ENCODE peak calls at places on chromosomes 4 and X, in eight cellular contexts. One of them, this sample, is unnamed.
A peak's percentile ranks its signal among the peaks of the same experiment; 100 is the strongest.

GRCh38 chr4:1031956-1032795 is 20.8 kb downstream of the FGFRL1 start:
- DNase-seq in AG10803: no peak
- DNase-seq in fibroblast of the aortic adventitia: no peak
- DNase-seq in Calu3: peak; percentile 38
- DNase-seq in fibroblast of lung: no peak
- DNase-seq in T-helper 2 cell: no peak
- DNase-seq in ureter: no peak
- DNase-seq in naive thymus-derived CD8-positive, alpha-beta T cell: no peak
- DNase-seq in this sample: peak; percentile 49

GRCh38 chr4:47930971-47931804 is 16.8 kb upstream of the NFXL1 start:
- DNase-seq in naive thymus-derived CD8-positive, alpha-beta T cell: no peak
- DNase-seq in Calu3: peak; percentile 22
- DNase-seq in AG10803: peak; percentile 48
- DNase-seq in fibroblast of lung: peak; percentile 84
- DNase-seq in T-helper 2 cell: no peak
- DNase-seq in fibroblast of the aortic adventitia: peak; percentile 95
- DNase-seq in ureter: no peak
- DNase-seq in this sample: no peak

GRCh38 chr4:176444741-176445140 is 125.0 kb downstream of the SPCS3 start:
- DNase-seq in AG10803: peak; percentile 72
- DNase-seq in naive thymus-derived CD8-positive, alpha-beta T cell: no peak
- DNase-seq in Calu3: no peak
- DNase-seq in fibroblast of the aortic adventitia: peak; percentile 90
- DNase-seq in T-helper 2 cell: no peak
- DNase-seq in ureter: no peak
- DNase-seq in fibroblast of lung: peak; percentile 92
- DNase-seq in this sample: no peak

GRCh38 chrX:142204522-142205433 is at the start of gene MAGEC2:
- DNase-seq in ureter: no peak
- DNase-seq in AG10803: no peak
- DNase-seq in fibroblast of the aortic adventitia: no peak
- DNase-seq in Calu3: no peak
- DNase-seq in fibroblast of lung: no peak
- DNase-seq in T-helper 2 cell: no peak
- DNase-seq in naive thymus-derived CD8-positive, alpha-beta T cell: no peak
- DNase-seq in this sample: no peak

GRCh38 chr4:42466285-42466684 is 69.0 kb downstream of the SHISA3 start:
- DNase-seq in AG10803: no peak
- DNase-seq in T-helper 2 cell: no peak
- DNase-seq in fibroblast of the aortic adventitia: no peak
- DNase-seq in Calu3: no peak
- DNase-seq in ureter: no peak
- DNase-seq in naive thymus-derived CD8-positive, alpha-beta T cell: no peak
- DNase-seq in fibroblast of lung: no peak
- DNase-seq in this sample: no peak

GRCh38 chr4:16505726-16506125 is 279.5 kb upstream of the TAPT1 start:
- DNase-seq in Calu3: no peak
- DNase-seq in AG10803: peak; percentile 21
- DNase-seq in ureter: no peak
- DNase-seq in naive thymus-derived CD8-positive, alpha-beta T cell: no peak
- DNase-seq in fibroblast of the aortic adventitia: peak; percentile 42
- DNase-seq in fibroblast of lung: no peak
- DNase-seq in T-helper 2 cell: no peak
- DNase-seq in this sample: no peak

GRCh38 chr4:95267081-95267480 is 281.7 kb downstream of the UNC5C start:
- DNase-seq in AG10803: peak; percentile 35
- DNase-seq in naive thymus-derived CD8-positive, alpha-beta T cell: no peak
- DNase-seq in Calu3: peak; percentile 11
- DNase-seq in ureter: no peak
- DNase-seq in fibroblast of lung: peak; percentile 80
- DNase-seq in T-helper 2 cell: no peak
- DNase-seq in fibroblast of the aortic adventitia: peak; percentile 39
- DNase-seq in this sample: no peak

GRCh38 chr4:110106946-110107325 is 91.5 kb downstream of the ELOVL6 start:
- DNase-seq in fibroblast of lung: peak; percentile 81
- DNase-seq in Calu3: no peak
- DNase-seq in naive thymus-derived CD8-positive, alpha-beta T cell: no peak
- DNase-seq in ureter: no peak
- DNase-seq in fibroblast of the aortic adventitia: peak; percentile 49
- DNase-seq in AG10803: peak; percentile 61
- DNase-seq in T-helper 2 cell: no peak
- DNase-seq in this sample: no peak

GRCh38 chr4:74308215-74308614 is at the start of gene EPGN:
- DNase-seq in Calu3: no peak
- DNase-seq in fibroblast of the aortic adventitia: no peak
- DNase-seq in AG10803: peak; percentile 20
- DNase-seq in naive thymus-derived CD8-positive, alpha-beta T cell: peak; percentile 27
- DNase-seq in fibroblast of lung: peak; percentile 7
- DNase-seq in ureter: no peak
- DNase-seq in T-helper 2 cell: no peak
- DNase-seq in this sample: no peak

GRCh38 chr4:95572304-95572991 is 23.7 kb upstream of the UNC5C start:
- DNase-seq in AG10803: no peak
- DNase-seq in T-helper 2 cell: no peak
- DNase-seq in fibroblast of the aortic adventitia: no peak
- DNase-seq in ureter: peak; percentile 61
- DNase-seq in naive thymus-derived CD8-positive, alpha-beta T cell: no peak
- DNase-seq in fibroblast of lung: peak; percentile 5
- DNase-seq in Calu3: peak; percentile 80
- DNase-seq in this sample: peak; percentile 74

GRCh38 chr4:149768477-149768876 is 47.2 kb downstream of the IQCM start:
- DNase-seq in naive thymus-derived CD8-positive, alpha-beta T cell: no peak
- DNase-seq in AG10803: no peak
- DNase-seq in fibroblast of lung: no peak
- DNase-seq in fibroblast of the aortic adventitia: no peak
- DNase-seq in Calu3: no peak
- DNase-seq in T-helper 2 cell: no peak
- DNase-seq in ureter: no peak
- DNase-seq in this sample: no peak

GRCh38 chr4:139609647-139610046 is 53.6 kb upstream of the SETD7 start:
- DNase-seq in AG10803: peak; percentile 24
- DNase-seq in fibroblast of lung: peak; percentile 61
- DNase-seq in Calu3: no peak
- DNase-seq in fibroblast of the aortic adventitia: peak; percentile 70
- DNase-seq in naive thymus-derived CD8-positive, alpha-beta T cell: no peak
- DNase-seq in ureter: no peak
- DNase-seq in T-helper 2 cell: no peak
- DNase-seq in this sample: no peak

GRCh38 chr4:67380154-67380553 is 165.1 kb downstream of the CENPC start:
- DNase-seq in ureter: no peak
- DNase-seq in fibroblast of the aortic adventitia: no peak
- DNase-seq in fibroblast of lung: no peak
- DNase-seq in naive thymus-derived CD8-positive, alpha-beta T cell: no peak
- DNase-seq in T-helper 2 cell: no peak
- DNase-seq in Calu3: no peak
- DNase-seq in AG10803: no peak
- DNase-seq in this sample: no peak

GRCh38 chr4:140240237-140240636 is 86.3 kb upstream of the MAML3 start:
- DNase-seq in naive thymus-derived CD8-positive, alpha-beta T cell: no peak
- DNase-seq in T-helper 2 cell: no peak
- DNase-seq in Calu3: no peak
- DNase-seq in AG10803: no peak
- DNase-seq in ureter: no peak
- DNase-seq in fibroblast of lung: no peak
- DNase-seq in fibroblast of the aortic adventitia: no peak
- DNase-seq in this sample: no peak

GRCh38 chr4:72786401-72786990 is 217.5 kb upstream of the ADAMTS3 start:
- DNase-seq in ureter: no peak
- DNase-seq in fibroblast of the aortic adventitia: peak; percentile 13
- DNase-seq in Calu3: no peak
- DNase-seq in fibroblast of lung: peak; percentile 25
- DNase-seq in naive thymus-derived CD8-positive, alpha-beta T cell: no peak
- DNase-seq in T-helper 2 cell: no peak
- DNase-seq in AG10803: no peak
- DNase-seq in this sample: no peak

GRCh38 chr4:120771907-120772306 is 150.6 kb downstream of the PRDM5 start:
- DNase-seq in naive thymus-derived CD8-positive, alpha-beta T cell: no peak
- DNase-seq in ureter: no peak
- DNase-seq in fibroblast of the aortic adventitia: no peak
- DNase-seq in AG10803: no peak
- DNase-seq in Calu3: no peak
- DNase-seq in fibroblast of lung: no peak
- DNase-seq in T-helper 2 cell: no peak
- DNase-seq in this sample: no peak

GRCh38 chr4:143251348-143251747 is 66.6 kb downstream of the USP38 start:
- DNase-seq in fibroblast of the aortic adventitia: no peak
- DNase-seq in ureter: no peak
- DNase-seq in T-helper 2 cell: no peak
- DNase-seq in AG10803: no peak
- DNase-seq in fibroblast of lung: no peak
- DNase-seq in naive thymus-derived CD8-positive, alpha-beta T cell: no peak
- DNase-seq in Calu3: no peak
- DNase-seq in this sample: no peak

GRCh38 chrX:93454509-93454908 is 218.9 kb downstream of the NAP1L3 start:
- DNase-seq in fibroblast of the aortic adventitia: no peak
- DNase-seq in Calu3: no peak
- DNase-seq in AG10803: no peak
- DNase-seq in naive thymus-derived CD8-positive, alpha-beta T cell: no peak
- DNase-seq in fibroblast of lung: no peak
- DNase-seq in ureter: no peak
- DNase-seq in T-helper 2 cell: no peak
- DNase-seq in this sample: no peak

GRCh38 chr4:149707862-149708261 is 107.8 kb downstream of the IQCM start:
- DNase-seq in T-helper 2 cell: no peak
- DNase-seq in ureter: no peak
- DNase-seq in AG10803: no peak
- DNase-seq in Calu3: no peak
- DNase-seq in fibroblast of the aortic adventitia: no peak
- DNase-seq in naive thymus-derived CD8-positive, alpha-beta T cell: no peak
- DNase-seq in fibroblast of lung: no peak
- DNase-seq in this sample: no peak

GRCh38 chr4:55675196-55675793 is 39.2 kb upstream of the NMU start:
- DNase-seq in AG10803: no peak
- DNase-seq in fibroblast of lung: no peak
- DNase-seq in naive thymus-derived CD8-positive, alpha-beta T cell: no peak
- DNase-seq in ureter: no peak
- DNase-seq in T-helper 2 cell: no peak
- DNase-seq in fibroblast of the aortic adventitia: no peak
- DNase-seq in Calu3: no peak
- DNase-seq in this sample: no peak

GRCh38 chr4:109947457-109947856 is 34.8 kb downstream of the EGF start:
- DNase-seq in AG10803: peak; percentile 19
- DNase-seq in Calu3: no peak
- DNase-seq in fibroblast of lung: peak; percentile 65
- DNase-seq in ureter: no peak
- DNase-seq in fibroblast of the aortic adventitia: no peak
- DNase-seq in T-helper 2 cell: no peak
- DNase-seq in naive thymus-derived CD8-positive, alpha-beta T cell: no peak
- DNase-seq in this sample: no peak

This sample was measured in stomach.